ENCODE peak calls at places on chromosomes 4 and X, in six cellular contexts. T is fibroblast of lung, B is Caco-2, Z is heart left ventricle, I is esophagus squamous epithelium, M is pancreas. N is an unnamed sample. For H3K4me1, the result is how much of the 10 kb centered on the place peaks cover.

GRCh38 chrX:86407371-86407770 is 259.1 kb downstream of the DACH2 start:
- DNase-seq in T (no peak), B (no peak), Z (no peak), I (no peak), M (no peak), N (no peak)

GRCh38 chrX:9786839-9787635 is 808 bp downstream of the SHROOM2 start:
- DNase-seq in T (peak), B (no peak), Z (no peak), I (no peak), M (peak), N (no peak)

GRCh38 chrX:85109235-85109634 is 105.6 kb downstream of the APOOL start:
- DNase-seq in T (no peak), B (no peak), Z (no peak), I (no peak), M (peak), N (no peak)

GRCh38 chrX:105273326-105273725 is 52.8 kb upstream of the TEX13A start:
- DNase-seq in T (no peak), B (peak), Z (no peak), I (no peak), M (no peak), N (no peak)

GRCh38 chrX:24862343-24862742 is 153.4 kb downstream of the ARX start:
- DNase-seq in T (peak), B (no peak), Z (no peak), I (no peak), M (no peak), N (no peak)

GRCh38 chr4:1201851-1202525 is 29.6 kb upstream of the SPON2 start:
- DNase-seq in T (peak), B (peak), Z (peak), I (peak), M (peak), N (peak)

GRCh38 chr4:169278669-169279068 is 7.9 kb upstream of the SH3RF1 start:
- DNase-seq in T (no peak), B (no peak), Z (no peak), I (no peak), M (no peak), N (no peak)

GRCh38 chr4:25795566-25796454 is 67.0 kb downstream of the SEL1L3 start:
- DNase-seq in T (peak), B (peak), Z (no peak), I (no peak), M (no peak), N (no peak)

GRCh38 chr4:23920716-23921446 is 31.0 kb upstream of the PPARGC1A start:
- DNase-seq in T (no peak), B (no peak), Z (no peak), I (no peak), M (no peak), N (no peak)

GRCh38 chr4:48178931-48179330 is 44.9 kb upstream of the TXK start:
- DNase-seq in T (no peak), B (no peak), Z (no peak), I (no peak), M (no peak), N (no peak)

GRCh38 chr4:8050555-8051206 is 107.9 kb downstream of the ABLIM2 start:
- DNase-seq in T (peak), B (no peak), Z (peak), I (no peak), M (peak), N (peak)

GRCh38 chr4:166432842-166433241 is 559.8 kb downstream of the TLL1 start:
- DNase-seq in T (peak), B (no peak), Z (no peak), I (no peak), M (no peak), N (no peak)

GRCh38 chr4:139988863-139989765 is 164.9 kb downstream of the MAML3 start:
- DNase-seq in T (peak), B (peak), Z (no peak), I (no peak), M (no peak), N (peak)

GRCh38 chrX:18288716-18289115 is 65.8 kb downstream of the SCML2 start:
- DNase-seq in T (no peak), B (no peak), Z (no peak), I (no peak), M (no peak), N (no peak)

GRCh38 chrX:9677098-9677739 is 88.4 kb downstream of the GPR143 start:
- DNase-seq in T (peak), B (no peak), Z (peak), I (no peak), M (no peak), N (no peak)

GRCh38 chr4:44425614-44426208 is 22.9 kb downstream of the KCTD8 start:
- DNase-seq in T (peak), B (peak), Z (no peak), I (no peak), M (no peak), N (no peak)

GRCh38 chr4:172011196-172011595 is 198.0 kb downstream of the GALNTL6 start:
- DNase-seq in T (no peak), B (no peak), Z (no peak), I (no peak), M (no peak), N (no peak)

GRCh38 chrX:129665916-129666644 is 11.3 kb upstream of the APLN start:
- DNase-seq in T (peak), B (peak), Z (no peak), I (no peak), M (no peak), N (no peak)

GRCh38 chr4:1216869-1217294 is 32.0 kb downstream of the CTBP1 start:
- DNase-seq in T (no peak), B (no peak), Z (no peak), I (no peak), M (no peak), N (no peak)

GRCh38 chr4:823761-824460 is 2.0 kb downstream of the CPLX1 start:
- DNase-seq in T (no peak), B (no peak), Z (no peak), I (no peak), M (peak), N (peak)

GRCh38 chrX:136580316-136580715 is 48.3 kb downstream of the VGLL1 start:
- DNase-seq in T (no peak), B (no peak), Z (no peak), I (no peak), M (no peak), N (no peak)

GRCh38 chr4:185859106-185859505 is 47.1 kb upstream of the SORBS2 start:
- DNase-seq in T (no peak), B (no peak), Z (no peak), I (no peak), M (peak), N (no peak)

GRCh38 chrX:40273356-40274050 is 175.7 kb upstream of the BCOR start:
- DNase-seq in T (peak), B (no peak), Z (peak), I (no peak), M (no peak), N (peak)

GRCh38 chr4:155179216-155179615 is 29.2 kb upstream of the NPY2R start:
- DNase-seq in T (peak), B (no peak), Z (no peak), I (no peak), M (no peak), N (no peak)

GRCh38 chrX:103562801-103563200 is 22.5 kb upstream of the TCEAL4 start:
- DNase-seq in T (no peak), B (no peak), Z (no peak), I (no peak), M (no peak), N (no peak)

GRCh38 chr4:126137782-126138170 is 823.0 kb downstream of the FAT4 start:
- DNase-seq in T (no peak), B (no peak), Z (no peak), I (no peak), M (no peak), N (no peak)

GRCh38 chr4:88010921-88011320 is 3.5 kb downstream of the PKD2 start:
- DNase-seq in T (peak), B (no peak), Z (no peak), I (no peak), M (no peak), N (no peak)

GRCh38 chrX:45472968-45473367 is 272.3 kb upstream of the DIPK2B start:
- DNase-seq in T (peak), B (no peak), Z (no peak), I (no peak), M (no peak), N (no peak)

GRCh38 chr4:154559931-154560801 is 2.6 kb upstream of the FGB start:
- DNase-seq in T (no peak), B (peak), Z (no peak), I (no peak), M (no peak), N (no peak)

GRCh38 chr4:123350191-123350544 is 46.4 kb upstream of the SPRY1 start:
- DNase-seq in T (no peak), B (peak), Z (no peak), I (no peak), M (no peak), N (no peak)

GRCh38 chrX:150161092-150161672 is 201.9 kb upstream of the MAMLD1 start:
- DNase-seq in T (no peak), B (no peak), Z (no peak), I (no peak), M (no peak), N (no peak)

GRCh38 chr4:155005395-155006087 is 202.9 kb upstream of the NPY2R start:
- DNase-seq in T (peak), B (no peak), Z (no peak), I (no peak), M (no peak), N (no peak)

GRCh38 chrX:9614016-9614415 is 149.2 kb downstream of the TBL1X start:
- DNase-seq in T (peak), B (no peak), Z (no peak), I (no peak), M (no peak), N (no peak)

GRCh38 chrX:118632862-118633261 is 94.5 kb upstream of the IL13RA1 start:
- DNase-seq in T (no peak), B (no peak), Z (no peak), I (no peak), M (no peak), N (no peak)

GRCh38 chrX:118630843-118631242 is 96.6 kb upstream of the IL13RA1 start:
- DNase-seq in T (no peak), B (no peak), Z (no peak), I (no peak), M (no peak), N (no peak)

GRCh38 chrX:118626346-118626745 is 101.1 kb upstream of the IL13RA1 start:
- DNase-seq in T (no peak), B (no peak), Z (no peak), I (no peak), M (no peak), N (no peak)

GRCh38 chrX:118631586-118631985 is 95.8 kb upstream of the IL13RA1 start:
- DNase-seq in T (no peak), B (no peak), Z (no peak), I (no peak), M (no peak), N (no peak)

DNA sequence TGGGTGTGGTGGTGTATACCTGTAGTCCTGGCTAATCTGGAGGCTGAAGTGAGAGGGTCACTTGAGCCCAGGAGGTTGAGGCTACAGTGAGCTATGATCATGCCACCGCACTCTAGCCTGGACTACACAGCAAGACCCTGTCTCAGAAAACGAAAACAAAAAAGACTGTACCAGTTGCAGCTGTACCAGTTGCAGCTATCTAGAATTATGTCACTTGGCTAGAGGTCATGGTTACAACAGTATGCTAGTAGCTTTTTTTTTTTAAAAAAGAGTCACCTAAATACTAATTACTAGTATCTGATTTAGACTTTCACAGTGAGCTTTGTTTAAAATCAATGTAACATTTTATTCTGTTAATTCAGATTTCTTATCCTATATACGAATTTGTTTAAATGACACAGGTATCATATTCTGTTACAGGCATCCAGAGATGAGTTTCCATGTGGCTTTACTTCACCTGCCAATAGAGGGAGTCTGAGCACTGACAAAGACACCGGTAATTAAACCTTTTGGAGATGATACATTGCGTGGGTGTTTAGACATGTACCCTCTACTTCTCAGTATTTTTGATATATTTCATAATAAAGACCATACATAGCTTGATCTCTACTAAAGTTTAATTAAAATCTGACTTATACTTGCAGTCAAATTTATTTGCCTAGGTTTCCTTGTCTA is 100.2 kb upstream of the IL13RA1 start:
- DNase-seq in T (no peak), B (no peak), Z (no peak), I (no peak), M (no peak), N (no peak)
- TF ChIP-seq CTCF in T (peak), B (peak), Z (no peak), I (peak), M (no peak), N (no peak)

GRCh38 chr4:118888666-118889312 is at the start of gene SYNPO2:
- DNase-seq in T (peak), B (peak), Z (peak), I (no peak), M (peak), N (peak)

GRCh38 chr4:118884716-118885115 is 3.9 kb upstream of the SYNPO2 start:
- DNase-seq in T (no peak), B (no peak), Z (no peak), I (no peak), M (no peak), N (no peak)

GRCh38 chr4:118883861-118884260 is 4.8 kb upstream of the SYNPO2 start:
- DNase-seq in T (no peak), B (no peak), Z (no peak), I (no peak), M (no peak), N (no peak)

GRCh38 chr4:118894034-118894433 is 5.4 kb downstream of the SYNPO2 start:
- DNase-seq in T (no peak), B (no peak), Z (no peak), I (no peak), M (no peak), N (no peak)

GRCh38 chr4:118889313-118889694 is 650 bp downstream of the SYNPO2 start:
- DNase-seq in T (no peak), B (no peak), Z (no peak), I (no peak), M (no peak), N (no peak)
- H3K4me3 ChIP-seq in T (peak), B (no peak), Z (peak), I (peak), M (no peak), N (peak)

GRCh38 chrX:110745288-110745687 is 50.3 kb downstream of the CHRDL1 start:
- DNase-seq in T (no peak), B (no peak), Z (no peak), I (no peak), M (no peak), N (no peak)
- H3K4me1 ChIP-seq in T (under half), B (under half), Z (under half), I (under half), M (under half), N (under half)

GRCh38 chrX:15107367-15107988 is 162.4 kb downstream of the ASB9 start:
- DNase-seq in T (no peak), B (no peak), Z (no peak), I (no peak), M (no peak), N (no peak)
- TF ChIP-seq CTCF in T (no peak), B (no peak), Z (no peak), I (no peak), M (no peak), N (no peak)